ENCODE peak calls at places on chromosomes 2 and 18, in four cellular contexts. D, A, Y and I are unnamed samples.

GRCh38 chr2:104690255-104690999 is 163.5 kb upstream of the POU3F3 start:
- DNase-seq in A (no peak), D (no peak), Y (no peak), I (no peak)

GRCh38 chr2:128640166-128640846 is 321.6 kb upstream of the HS6ST1 start:
- DNase-seq in D (no peak), A (peak), Y (no peak), I (no peak)

GRCh38 chr2:105644174-105644980 is 100.3 kb upstream of the NCK2 start:
- DNase-seq in A (no peak), Y (no peak), D (no peak), I (no peak)

GRCh38 chr18:7133181-7133580 is 15.6 kb upstream of the LAMA1 start:
- DNase-seq in Y (no peak), A (no peak), D (no peak), I (no peak)

GRCh38 chr2:34096552-34097171 is 497.6 kb upstream of the FAM98A start:
- DNase-seq in Y (peak), D (peak), A (peak), I (peak)

GRCh38 chr2:60556998-60557955 is 3.8 kb upstream of the BCL11A start:
- DNase-seq in A (no peak), Y (no peak), D (no peak), I (no peak)

GRCh38 chr2:138676654-138677053 is 103.5 kb downstream of the NXPH2 start:
- DNase-seq in A (no peak), D (no peak), Y (no peak), I (no peak)

GRCh38 chr2:189595412-189595811 is 14.8 kb upstream of the SLC40A1 start:
- DNase-seq in Y (no peak), D (no peak), A (no peak), I (no peak)

GRCh38 chr2:182545420-182546167 is 118.8 kb upstream of the PDE1A start:
- DNase-seq in A (no peak), Y (no peak), D (no peak), I (no peak)

GRCh38 chr18:50981381-50981780 is 13.5 kb downstream of the ELAC1 start:
- DNase-seq in Y (no peak), D (no peak), A (no peak), I (no peak)

GRCh38 chr2:240289701-240290431 is 145.6 kb upstream of the GPC1 start:
- DNase-seq in Y (no peak), D (no peak), A (no peak), I (no peak)

GRCh38 chr2:28745225-28745624 is 6.4 kb upstream of the PPP1CB start:
- DNase-seq in Y (no peak), A (no peak), D (no peak), I (no peak)
- H3K27ac ChIP-seq in Y (peak), A (no peak), D (no peak), I (no peak)

DNA sequence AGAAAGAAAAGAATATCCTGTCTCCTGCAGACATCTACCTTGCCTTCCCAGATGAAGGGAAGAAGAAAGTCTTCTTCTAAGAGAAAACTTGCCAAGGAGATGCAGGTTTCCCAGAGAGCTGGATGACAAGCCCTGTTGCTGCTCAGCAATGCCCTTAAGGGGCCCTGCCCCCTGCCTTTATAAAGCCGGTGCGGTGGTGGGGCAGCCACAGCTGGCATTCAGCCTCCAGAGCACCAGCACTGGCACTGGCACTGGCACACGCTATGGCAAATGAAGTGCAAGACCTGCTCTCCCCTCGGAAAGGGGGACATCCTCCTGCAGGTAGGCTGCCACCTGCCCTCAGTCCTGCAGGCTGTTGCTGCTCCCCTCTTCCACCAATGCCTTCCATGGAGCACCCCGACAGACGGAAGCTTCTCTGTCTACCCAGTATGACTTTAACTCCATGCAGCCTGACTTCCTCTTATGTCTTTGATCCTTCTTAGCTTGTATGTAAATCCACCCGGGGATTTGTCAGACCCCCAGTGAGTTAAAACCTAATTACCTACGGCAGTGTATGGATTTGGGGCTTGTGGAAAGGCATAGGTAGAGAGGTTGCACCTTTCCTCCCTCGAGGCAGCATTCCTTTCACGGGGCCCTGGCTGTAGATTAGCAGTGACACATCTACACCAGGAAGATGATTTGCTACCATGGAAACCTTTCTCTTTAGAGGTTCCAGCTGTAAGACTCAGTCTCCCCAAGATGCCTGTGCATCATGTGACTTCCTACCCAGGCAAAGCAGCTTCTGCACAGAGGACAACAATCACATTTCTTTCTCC is at the start of gene DAPL1:
- DNase-seq in Y (no peak), D (no peak), A (no peak), I (no peak)
- H3K4me3 ChIP-seq in Y (no peak), D (no peak), A (no peak), I (no peak)

GRCh38 chr2:216499641-216500218 is 1.1 kb downstream of the RPL37A start:
- DNase-seq in Y (no peak), A (no peak), D (no peak), I (no peak)
- H3K27ac ChIP-seq in Y (peak), A (peak), D (peak), I (no peak)

DNA sequence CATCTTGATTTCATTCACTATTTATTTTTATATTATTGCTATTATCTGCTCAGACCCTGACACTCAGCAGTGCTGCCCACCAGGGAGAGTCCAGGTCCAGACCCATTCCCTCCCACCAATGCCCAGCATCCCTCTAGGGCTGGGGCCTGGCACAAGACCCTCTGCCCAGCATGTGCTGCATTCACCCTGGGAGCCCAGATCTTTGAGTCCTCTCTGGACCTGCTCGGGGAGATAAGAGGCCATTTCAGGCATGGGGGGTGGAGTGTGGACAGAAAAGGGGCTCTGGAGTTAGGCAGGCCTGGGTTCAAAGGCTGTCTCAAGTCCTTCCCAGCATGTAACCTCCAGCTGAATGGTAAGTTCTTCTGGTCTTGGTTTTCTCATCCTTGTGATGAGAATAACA is 209.6 kb downstream of the CYP26B1 start:
- DNase-seq in Y (no peak), A (peak), D (no peak), I (no peak)
- H3K4me3 ChIP-seq in Y (no peak), A (no peak), D (no peak), I (no peak)

DNA sequence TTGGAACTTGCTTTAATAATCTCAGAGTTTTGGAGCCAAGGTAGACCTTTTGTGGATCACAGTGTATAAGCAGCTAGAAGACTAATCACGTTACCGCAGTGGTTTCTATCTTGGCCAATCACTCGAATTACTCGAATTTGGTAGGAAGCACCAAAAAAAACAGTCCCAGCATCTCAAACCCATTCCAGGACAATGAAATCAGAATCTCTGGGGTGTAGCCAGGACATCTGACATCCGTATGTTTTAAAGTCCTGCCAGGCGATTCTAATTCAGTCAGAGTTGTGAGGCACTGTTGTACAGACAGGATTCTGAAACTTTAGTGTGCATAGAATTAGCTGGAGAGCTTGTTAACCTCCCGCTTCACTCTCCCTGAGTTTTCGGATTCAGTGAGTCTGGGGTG is 30.8 kb downstream of the GRHL1 start:
- DNase-seq in D (no peak), A (no peak), Y (peak), I (no peak)
- H3K27ac ChIP-seq in D (no peak), A (no peak), Y (no peak), I (no peak)

DNA sequence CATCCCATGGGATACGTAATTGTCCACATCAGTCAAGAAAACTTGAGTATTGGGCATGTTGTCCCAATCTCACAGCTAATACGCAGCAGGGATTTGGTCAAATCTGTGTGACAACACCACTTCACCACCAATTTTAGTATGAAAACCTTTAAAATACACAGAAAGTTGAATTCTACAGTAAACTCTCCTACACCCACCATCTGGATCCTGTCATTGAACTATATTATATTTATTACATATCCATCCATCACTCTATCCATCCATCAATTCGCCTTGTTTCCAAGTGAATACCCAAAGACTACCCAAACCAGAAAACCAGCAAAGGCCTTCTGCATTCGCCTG is 846 bp upstream of the FKBP7 start:
- DNase-seq in Y (no peak), D (no peak), A (no peak), I (no peak)
- H3K4me3 ChIP-seq in Y (peak), D (peak), A (peak), I (peak)

DNA sequence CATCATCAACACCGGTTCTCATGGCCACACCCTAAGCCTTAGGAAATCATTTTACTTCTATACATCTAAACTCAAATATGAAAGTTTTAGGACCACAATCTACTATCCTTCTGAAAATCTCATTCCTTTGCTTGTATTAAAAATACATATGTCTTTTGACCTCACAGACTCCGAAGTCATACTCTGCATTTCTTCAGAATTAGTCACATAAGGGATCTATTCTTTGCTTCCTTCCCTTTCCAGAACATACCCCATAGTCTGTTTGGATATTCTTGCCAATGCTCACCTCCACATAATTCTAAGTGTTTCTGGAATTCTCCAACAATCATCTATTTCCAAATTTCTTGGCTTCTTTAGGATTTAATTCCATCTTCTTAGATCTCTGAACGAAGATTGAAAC is 14.2 kb upstream of the DSG1 start:
- DNase-seq in D (no peak), A (no peak), Y (no peak), I (no peak)
- H3K27ac ChIP-seq in D (no peak), A (no peak), Y (no peak), I (no peak)